ENCODE peak calls at places on chromosomes 11 and 22, in seven cellular contexts. X is GM06990, L is BJ, K is astrocyte of the spinal cord, G is endothelial cell of umbilical vein, O is pancreas, J is RWPE1. W is an unnamed sample.

GRCh38 chr11:61007971-61008896 is 36.8 kb downstream of the CD6 start:
- DNase-seq in X (peak; percentile 55), L (no peak), K (no peak), G (no peak), O (peak; percentile 69), J (peak; percentile 13), W (no peak)

GRCh38 chr22:35995772-35996171 is 32.9 kb downstream of the RBFOX2 start:
- DNase-seq in X (no peak), L (peak; percentile 92), K (peak; percentile 97), G (peak; percentile 70), O (no peak), J (peak; percentile 9), W (no peak)

GRCh38 chr11:128334311-128335044 is 252.9 kb downstream of the ETS1 start:
- DNase-seq in X (no peak), L (no peak), K (peak; percentile 35), G (peak; percentile 93), O (no peak), J (no peak), W (no peak)

GRCh38 chr11:120184371-120184945 is 26.4 kb upstream of the OAF start:
- DNase-seq in X (no peak), L (no peak), K (no peak), G (no peak), O (peak; percentile 32), J (no peak), W (no peak)

GRCh38 chr11:87198266-87198881 is 160.6 kb downstream of the TMEM135 start:
- DNase-seq in X (no peak), L (no peak), K (no peak), G (peak; percentile 4), O (no peak), J (no peak), W (no peak)

GRCh38 chr22:37591823-37592404 is 12.0 kb upstream of the LGALS2 start:
- DNase-seq in X (no peak), L (no peak), K (no peak), G (no peak), O (no peak), J (no peak), W (no peak)

GRCh38 chr22:30860176-30861105 is 108.1 kb downstream of the MORC2 start:
- DNase-seq in X (no peak), L (no peak), K (no peak), G (no peak), O (peak; percentile 21), J (no peak), W (peak; percentile 10)

GRCh38 chr11:65557280-65558001 is 718 bp downstream of the LTBP3 start:
- DNase-seq in X (no peak), L (no peak), K (no peak), G (peak; percentile 23), O (no peak), J (no peak), W (no peak)

GRCh38 chr11:64306876-64307622 is 1.7 kb downstream of the ESRRA start:
- DNase-seq in X (no peak), L (no peak), K (no peak), G (no peak), O (no peak), J (no peak), W (no peak)

GRCh38 chr22:44312766-44313165 is at the start of gene SHISAL1:
- DNase-seq in X (no peak), L (no peak), K (peak; percentile 50), G (no peak), O (no peak), J (no peak), W (no peak)

GRCh38 chr22:18121436-18122253 is 11.0 kb downstream of the TUBA8 start:
- DNase-seq in X (no peak), L (no peak), K (no peak), G (peak; percentile 7), O (no peak), J (no peak), W (no peak)
- TF ChIP-seq CTCF in X (no peak), L (no peak), K (no peak), G (no peak), O (no peak), J (no peak), W (no peak)

GRCh38 chr22:42905217-42905616 is 48.1 kb upstream of the ARFGAP3 start:
- DNase-seq in X (no peak), L (no peak), K (no peak), G (peak; percentile 41), O (peak; percentile 71), J (no peak), W (no peak)

GRCh38 chr22:42904049-42904448 is 47.0 kb upstream of the ARFGAP3 start:
- DNase-seq in X (no peak), L (no peak), K (no peak), G (no peak), O (no peak), J (no peak), W (no peak)

GRCh38 chr22:42905702-42906183 is 48.7 kb upstream of the ARFGAP3 start:
- DNase-seq in X (no peak), L (no peak), K (no peak), G (peak; percentile 61), O (peak; percentile 96), J (no peak), W (no peak)

GRCh38 chr22:42902875-42903510 is 45.9 kb upstream of the ARFGAP3 start:
- DNase-seq in X (no peak), L (peak; percentile 39), K (peak; percentile 58), G (no peak), O (no peak), J (no peak), W (no peak)

DNA sequence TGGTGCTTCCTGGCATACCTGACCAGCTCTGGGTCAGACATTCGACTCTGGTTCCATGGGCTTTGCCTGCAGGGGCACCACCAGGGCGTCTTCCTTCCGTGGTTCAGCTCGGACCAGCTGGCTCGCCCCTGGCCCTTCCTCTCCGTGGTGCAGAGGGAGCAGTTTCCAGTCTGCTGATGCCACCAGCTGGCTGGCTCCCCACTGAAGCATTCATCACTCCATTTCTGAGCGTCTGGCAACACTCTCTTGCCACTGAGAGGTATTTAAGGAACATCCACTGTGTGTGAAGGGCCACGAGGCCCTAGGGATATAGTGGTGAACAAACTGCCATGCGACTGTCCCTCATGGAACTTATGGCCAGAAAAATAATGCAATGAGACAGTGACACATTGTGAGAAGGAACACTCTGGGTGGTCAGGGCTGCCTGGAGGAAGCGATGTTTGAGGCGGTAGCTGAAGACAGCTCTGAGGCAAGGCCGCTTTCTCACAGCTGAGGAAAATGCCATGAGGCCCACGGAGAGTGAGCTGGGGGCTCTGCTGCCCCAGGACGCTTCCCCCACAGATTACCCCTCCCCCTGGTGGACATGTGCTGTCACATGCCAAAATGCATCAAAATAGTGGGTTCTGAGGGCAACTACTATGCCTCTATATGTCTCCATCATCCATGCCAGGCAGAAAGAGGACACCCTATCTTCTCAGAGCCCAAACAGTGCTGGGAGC is 44.9 kb upstream of the ARFGAP3 start:
- DNase-seq in X (no peak), L (no peak), K (no peak), G (no peak), O (no peak), J (no peak), W (no peak)
- TF ChIP-seq CTCF in X (peak; percentile 50), L (peak; percentile 15), K (peak; percentile 36), G (peak; percentile 14), O (no peak), J (peak; percentile 12), W (no peak)

GRCh38 chr11:107757661-107758060 is 45.8 kb upstream of the SLN start:
- DNase-seq in X (no peak), L (no peak), K (no peak), G (no peak), O (no peak), J (no peak), W (no peak)
- TF ChIP-seq CTCF in X (peak; percentile 12), L (no peak), K (peak; percentile 9), G (no peak), O (no peak), J (no peak), W (no peak)

DNA sequence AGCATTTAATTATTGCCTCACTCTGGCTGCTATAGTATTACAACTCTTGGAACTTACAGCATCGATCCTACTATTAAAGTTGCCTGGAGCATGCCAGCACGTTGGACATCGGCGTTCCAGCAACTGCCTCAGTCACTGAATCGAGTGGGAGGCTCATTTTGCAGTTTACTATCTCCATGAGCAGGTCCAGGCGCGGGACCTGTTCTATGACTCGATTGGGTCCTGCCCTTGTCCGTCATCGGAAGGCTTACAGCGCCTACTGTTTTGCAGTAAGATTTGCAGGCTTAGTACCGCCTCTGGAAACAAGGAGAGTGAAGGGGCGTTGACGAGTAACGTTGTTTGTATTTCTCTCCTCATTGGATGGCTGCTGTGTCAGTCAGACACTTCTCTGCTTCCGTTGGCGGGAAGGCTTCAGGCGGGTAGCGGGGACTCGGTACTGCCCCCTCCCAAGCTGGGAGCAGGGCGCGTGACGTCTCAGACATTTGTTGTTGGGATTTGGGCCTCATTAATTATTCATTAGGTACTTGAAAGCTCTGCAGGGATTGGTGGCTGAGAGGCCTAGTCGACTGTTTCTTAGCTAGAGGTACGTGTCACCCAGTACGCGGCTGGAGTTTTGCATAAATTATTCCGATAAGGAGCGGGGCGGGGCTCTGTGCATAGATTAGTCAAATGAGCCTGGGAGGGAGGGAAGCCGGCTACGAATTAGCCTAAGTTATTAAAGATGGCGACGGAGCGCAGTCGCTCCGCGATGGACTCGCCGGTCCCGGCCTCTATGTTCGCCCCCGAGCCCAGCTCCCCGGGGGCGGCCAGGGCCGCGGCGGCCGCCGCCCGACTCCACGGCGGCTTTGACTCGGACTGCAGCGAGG is at the start of gene GTPBP1:
- DNase-seq in X (peak; percentile 95), L (peak; percentile 100), K (peak; percentile 100), G (peak; percentile 100), O (peak; percentile 88), J (peak; percentile 97), W (peak; percentile 82)
- TF ChIP-seq CTCF in X (no peak), L (peak; percentile 16), K (no peak), G (no peak), O (no peak), J (no peak), W (no peak)

GRCh38 chr11:75814686-75815344 is at the start of gene UVRAG:
- DNase-seq in X (peak; percentile 97), L (peak; percentile 99), K (peak; percentile 99), G (peak; percentile 100), O (peak; percentile 93), J (peak; percentile 100), W (peak; percentile 96)

GRCh38 chr11:75812542-75813040 is 2.4 kb upstream of the UVRAG start:
- DNase-seq in X (no peak), L (no peak), K (no peak), G (peak; percentile 28), O (no peak), J (no peak), W (no peak)

GRCh38 chr11:75813126-75813525 is 1.9 kb upstream of the UVRAG start:
- DNase-seq in X (peak; percentile 49), L (no peak), K (no peak), G (no peak), O (peak; percentile 28), J (no peak), W (no peak)

GRCh38 chr11:75814369-75814685 is 683 bp upstream of the UVRAG start:
- DNase-seq in X (no peak), L (no peak), K (no peak), G (no peak), O (no peak), J (no peak), W (no peak)

GRCh38 chr11:75813622-75814039 is 1.4 kb upstream of the UVRAG start:
- DNase-seq in X (no peak), L (no peak), K (no peak), G (peak; percentile 99), O (no peak), J (no peak), W (no peak)
- TF ChIP-seq CTCF in X (no peak), L (no peak), K (no peak), G (no peak), O (no peak), J (no peak), W (no peak)

W was measured in activated B cell treated with CpG ODN at 0.5 μM for 24 hours.